ENCODE peak calls at places on chromosomes 5 and 9, in ten cellular contexts. L is GM23338; C is CD8-positive, alpha-beta T cell; T is lower lobe of right lung; P is effector memory CD4-positive, alpha-beta T cell; O is stomach; B is A673; W is PC-3; M is tibial nerve; D is left ventricle myocardium inferior. G is an unnamed sample. For H3K27me3, the result is how much of the 10 kb centered on the place peaks cover.

GRCh38 chr5:111389390-111390082 is 122.8 kb downstream of the STARD4 start:
- DNase-seq in L (no peak), O (no peak), M (no peak), B (no peak), W (peak), P (no peak), C (no peak), D (no peak), T (no peak), G (no peak)

GRCh38 chr5:180179399-180180197 is 29.4 kb downstream of the RASGEF1C start:
- DNase-seq in W (no peak), D (no peak), M (no peak), T (no peak), L (no peak), P (no peak), B (no peak), O (no peak), C (no peak), G (no peak)

GRCh38 chr5:180784497-180785097 is 18.0 kb downstream of the MGAT1 start:
- DNase-seq in C (peak), B (peak), L (peak), T (peak), O (peak), P (peak), D (peak), W (peak), M (peak), G (peak)

GRCh38 chr9:88745281-88746001 is 210.5 kb downstream of the NXNL2 start:
- DNase-seq in T (no peak), W (no peak), C (no peak), M (no peak), L (no peak), P (no peak), O (no peak), D (no peak), B (peak), G (no peak)

GRCh38 chr9:98805506-98806272 is 1.8 kb upstream of the GALNT12 start:
- DNase-seq in W (no peak), L (no peak), P (no peak), O (no peak), T (no peak), C (no peak), M (no peak), B (no peak), D (no peak), G (no peak)

GRCh38 chr9:127535396-127535795 is 76.7 kb upstream of the STXBP1 start:
- DNase-seq in B (no peak), T (no peak), P (no peak), M (no peak), L (no peak), C (no peak), O (no peak), W (no peak), D (no peak), G (no peak)

GRCh38 chr5:168366124-168366523 is 74.7 kb downstream of the WWC1 start:
- DNase-seq in T (no peak), C (no peak), D (no peak), O (no peak), L (no peak), W (peak), B (peak), M (no peak), P (no peak), G (no peak)

GRCh38 chr9:87149794-87150193 is 202.5 kb upstream of the GAS1 start:
- DNase-seq in P (no peak), M (no peak), L (no peak), W (no peak), D (no peak), O (no peak), C (no peak), B (peak), T (no peak), G (no peak)

GRCh38 chr9:89000973-89001916 is 10.0 kb downstream of the S1PR3 start:
- DNase-seq in P (peak), T (peak), M (peak), D (peak), B (peak), W (peak), L (peak), C (peak), O (peak), G (peak)

GRCh38 chr9:124354364-124355031 is 60.7 kb downstream of the PSMB7 start:
- DNase-seq in D (no peak), O (no peak), C (no peak), P (no peak), B (no peak), W (no peak), M (no peak), T (no peak), L (no peak), G (no peak)

GRCh38 chr5:160298189-160298588 is 14.2 kb downstream of the CCNJL start:
- DNase-seq in T (peak), C (no peak), W (no peak), P (no peak), D (no peak), L (no peak), M (no peak), O (peak), B (no peak), G (no peak)

GRCh38 chr5:159262472-159262858 is 625 bp upstream of the UBLCP1 start:
- DNase-seq in W (peak), M (no peak), B (peak), C (no peak), P (no peak), T (no peak), D (no peak), L (peak), O (no peak), G (no peak)

GRCh38 chr9:127128341-127129072 is 6.1 kb upstream of the ANGPTL2 start:
- DNase-seq in C (no peak), B (no peak), M (peak), W (peak), O (no peak), P (no peak), D (peak), L (no peak), T (no peak), G (peak)

GRCh38 chr5:72531496-72532190 is 24.4 kb upstream of the ZNF366 start:
- DNase-seq in P (no peak), B (no peak), W (peak), T (no peak), M (no peak), D (no peak), O (no peak), C (no peak), L (no peak), G (no peak)

GRCh38 chr9:122835313-122835731 is 6.9 kb upstream of the PDCL start:
- DNase-seq in T (no peak), C (peak), D (no peak), M (no peak), P (no peak), W (no peak), O (no peak), L (peak), B (peak), G (peak)

GRCh38 chr5:35672995-35673394 is 55.3 kb downstream of the SPEF2 start:
- DNase-seq in D (no peak), O (no peak), P (peak), C (no peak), B (no peak), L (peak), T (no peak), M (no peak), W (no peak), G (no peak)

GRCh38 chr9:123724211-123724831 is 205.6 kb downstream of the DENND1A start:
- DNase-seq in D (no peak), M (no peak), O (no peak), C (no peak), B (peak), W (no peak), P (no peak), L (peak), T (no peak), G (no peak)

GRCh38 chr5:147989977-147990376 is 73.8 kb upstream of the SPINK5 start:
- DNase-seq in C (no peak), B (no peak), P (no peak), D (no peak), M (no peak), L (no peak), W (peak), T (no peak), O (no peak), G (no peak)

GRCh38 chr5:26700759-26701384 is 337.5 kb downstream of the CDH9 start:
- DNase-seq in B (peak), L (peak), D (no peak), C (no peak), T (no peak), O (no peak), W (peak), M (no peak), P (no peak), G (no peak)

GRCh38 chr9:78188594-78188993 is 47.3 kb upstream of the CEP78 start:
- DNase-seq in B (no peak), W (no peak), C (no peak), L (no peak), O (no peak), T (no peak), D (no peak), P (no peak), M (no peak), G (no peak)

GRCh38 chr9:93008457-93008856 is 50.0 kb upstream of the SUSD3 start:
- DNase-seq in T (no peak), C (no peak), P (no peak), D (no peak), W (no peak), L (no peak), B (no peak), M (no peak), O (no peak), G (no peak)

GRCh38 chr5:83249156-83249555 is 171.8 kb downstream of the XRCC4 start:
- DNase-seq in O (no peak), D (no peak), C (no peak), W (no peak), L (no peak), T (no peak), B (no peak), M (no peak), P (no peak), G (no peak)

GRCh38 chr9:120393386-120394057 is 186.4 kb downstream of the CDK5RAP2 start:
- DNase-seq in T (no peak), L (no peak), P (no peak), B (no peak), C (no peak), M (no peak), O (no peak), W (peak), D (no peak), G (no peak)

GRCh38 chr9:84513981-84514380 is 155.5 kb upstream of the NTRK2 start:
- DNase-seq in C (no peak), D (no peak), L (no peak), W (no peak), T (no peak), P (no peak), M (no peak), O (no peak), B (no peak), G (no peak)

GRCh38 chr9:86126998-86127972 is 27.9 kb upstream of the GOLM1 start:
- DNase-seq in O (peak), C (no peak), B (peak), P (no peak), L (peak), M (peak), D (peak), W (peak), T (peak), G (peak)

GRCh38 chr9:136433849-136434579 is 5.6 kb downstream of the INPP5E start:
- DNase-seq in B (no peak), M (no peak), C (no peak), T (no peak), P (no peak), W (no peak), D (no peak), O (no peak), L (no peak), G (no peak)

GRCh38 chr9:129938291-129938979 is 103.2 kb downstream of the USP20 start:
- DNase-seq in T (no peak), W (peak), P (no peak), D (no peak), L (peak), C (no peak), B (peak), M (no peak), O (no peak), G (no peak)

GRCh38 chr9:6576930-6577329 is 68.6 kb downstream of the GLDC start:
- DNase-seq in W (no peak), D (no peak), O (no peak), C (no peak), M (no peak), B (no peak), T (no peak), P (no peak), L (no peak), G (no peak)

GRCh38 chr5:43041669-43042175 is 1.6 kb upstream of the ANXA2R start:
- DNase-seq in L (peak), O (peak), P (no peak), B (peak), C (no peak), W (peak), D (no peak), T (peak), M (no peak), G (peak)

GRCh38 chr9:96874947-96875459 is 20.7 kb upstream of the ZNF782 start:
- DNase-seq in M (no peak), T (no peak), W (peak), L (no peak), P (peak), O (peak), B (peak), D (no peak), C (peak), G (no peak)

GRCh38 chr5:54904425-54904824 is 81.0 kb downstream of the ESM1 start:
- DNase-seq in L (peak), W (peak), D (no peak), O (no peak), M (no peak), B (peak), T (no peak), C (no peak), P (no peak), G (no peak)

GRCh38 chr9:112917027-112917986 is 26.6 kb upstream of the SLC46A2 start:
- DNase-seq in T (no peak), L (no peak), D (no peak), O (no peak), M (no peak), B (no peak), C (no peak), P (no peak), W (peak), G (no peak)

GRCh38 chr9:99868845-99869244 is 37.6 kb upstream of the STX17 start:
- DNase-seq in T (no peak), B (no peak), D (no peak), L (no peak), C (no peak), M (no peak), W (no peak), O (no peak), P (no peak), G (no peak)

GRCh38 chr5:17096975-17097695 is 120.3 kb upstream of the BASP1 start:
- DNase-seq in M (no peak), T (no peak), W (no peak), P (no peak), B (peak), D (no peak), C (no peak), O (no peak), L (peak), G (no peak)

GRCh38 chr5:35172526-35172925 is 57.8 kb downstream of the PRLR start:
- DNase-seq in B (no peak), C (no peak), P (no peak), M (no peak), W (no peak), D (no peak), O (no peak), L (no peak), T (no peak), G (no peak)

GRCh38 chr9:135307314-135307713 is 172.3 kb upstream of the PPP1R26 start:
- DNase-seq in B (no peak), L (no peak), P (no peak), D (no peak), W (no peak), C (no peak), O (no peak), T (no peak), M (no peak), G (no peak)

GRCh38 chr9:129867138-129868032 is 32.1 kb downstream of the USP20 start:
- DNase-seq in W (no peak), O (no peak), T (no peak), L (peak), M (no peak), P (no peak), C (no peak), D (no peak), B (no peak), G (no peak)

GRCh38 chr5:108726446-108727091 is 21.1 kb upstream of the FER start:
- DNase-seq in B (no peak), O (no peak), L (no peak), C (no peak), M (no peak), P (no peak), T (no peak), D (no peak), W (peak), G (no peak)

GRCh38 chr9:107730691-107731090 is 241.1 kb upstream of the KLF4 start:
- DNase-seq in W (no peak), P (no peak), B (no peak), D (no peak), T (no peak), L (no peak), C (no peak), O (no peak), M (no peak), G (no peak)

GRCh38 chr5:178389031-178389729 is 156.6 kb upstream of the PHYKPL start:
- DNase-seq in M (no peak), B (no peak), T (peak), D (no peak), L (no peak), O (peak), W (no peak), P (no peak), C (no peak), G (peak)

DNA sequence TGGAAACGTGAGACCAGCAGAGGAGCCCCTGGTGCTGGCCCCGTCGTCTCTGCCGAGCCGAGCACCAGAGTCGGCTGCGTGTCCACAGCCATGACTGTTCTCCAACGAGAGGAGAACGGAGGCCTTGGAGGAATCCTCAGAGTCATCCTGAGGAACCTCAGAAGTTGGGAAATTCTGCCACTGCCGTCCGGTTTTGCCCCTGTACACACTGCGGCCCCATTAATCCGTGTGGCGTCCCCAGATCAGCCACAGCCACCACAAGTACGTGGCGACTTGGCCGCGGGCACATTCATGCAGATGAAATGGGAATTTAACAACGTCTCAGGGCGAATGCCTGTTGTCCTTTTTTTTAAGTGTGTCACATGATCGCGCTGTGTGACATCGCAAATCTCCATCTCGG is 322.9 kb upstream of the IRX4 start:
- DNase-seq in L (no peak), T (no peak), P (no peak), C (no peak), W (no peak), O (no peak), D (no peak), B (no peak), M (no peak), G (no peak)
- H3K27me3 ChIP-seq in L (under half), T (under half), P (under half), C (under half), W (half or more), O (under half), D (half or more), B (under half), M (under half), G (under half)

DNA sequence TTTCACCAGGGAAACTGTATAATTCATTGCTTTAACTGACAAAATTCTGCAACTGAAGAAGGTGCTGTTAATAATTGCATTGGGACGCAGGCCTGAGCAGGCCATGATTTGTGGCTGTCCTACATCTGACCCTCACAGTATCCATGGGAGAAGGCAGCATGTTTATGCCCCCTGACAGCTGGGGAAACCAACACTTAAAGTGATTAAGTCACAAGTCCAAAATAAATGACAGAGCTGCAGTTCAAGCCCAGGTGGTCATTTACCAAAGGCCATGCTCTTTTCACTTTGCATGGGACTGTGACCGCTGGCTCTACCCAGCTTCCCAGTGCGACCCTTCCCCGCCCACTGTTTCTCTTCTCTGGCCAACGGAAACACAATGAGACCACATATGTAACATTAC is 30.5 kb upstream of the KCNMB1 start:
- DNase-seq in D (no peak), C (no peak), O (no peak), M (no peak), P (no peak), B (no peak), L (no peak), T (no peak), W (no peak), G (no peak)
- H3K27me3 ChIP-seq in D (under half), C (under half), O (under half), M (under half), P (under half), B (under half), L (under half), T (under half), W (under half), G (under half)

GRCh38 chr5:120677481-120677880 is 213.4 kb downstream of the PRR16 start:
- DNase-seq in D (no peak), T (no peak), B (no peak), L (no peak), W (no peak), M (no peak), C (no peak), O (no peak), P (no peak), G (no peak)

GRCh38 chr5:120684213-120684612 is 220.1 kb downstream of the PRR16 start:
- DNase-seq in L (no peak), P (no peak), M (no peak), B (no peak), T (no peak), W (peak), D (no peak), C (no peak), O (no peak), G (no peak)

GRCh38 chr5:120683580-120683979 is 219.5 kb downstream of the PRR16 start:
- DNase-seq in O (no peak), P (no peak), M (no peak), C (no peak), B (no peak), W (no peak), D (no peak), T (no peak), L (no peak), G (no peak)

GRCh38 chr5:120682851-120683250 is 218.8 kb downstream of the PRR16 start:
- DNase-seq in L (no peak), P (no peak), T (no peak), B (no peak), W (peak), M (no peak), C (no peak), O (no peak), D (no peak), G (no peak)

GRCh38 chr5:120678279-120678678 is 214.2 kb downstream of the PRR16 start:
- DNase-seq in B (no peak), O (no peak), C (no peak), P (no peak), T (no peak), W (no peak), D (no peak), L (no peak), M (no peak), G (no peak)
- H3K27me3 ChIP-seq in B (under half), O (under half), C (under half), P (under half), T (under half), W (under half), D (under half), L (under half), M (under half), G (under half)

DNA sequence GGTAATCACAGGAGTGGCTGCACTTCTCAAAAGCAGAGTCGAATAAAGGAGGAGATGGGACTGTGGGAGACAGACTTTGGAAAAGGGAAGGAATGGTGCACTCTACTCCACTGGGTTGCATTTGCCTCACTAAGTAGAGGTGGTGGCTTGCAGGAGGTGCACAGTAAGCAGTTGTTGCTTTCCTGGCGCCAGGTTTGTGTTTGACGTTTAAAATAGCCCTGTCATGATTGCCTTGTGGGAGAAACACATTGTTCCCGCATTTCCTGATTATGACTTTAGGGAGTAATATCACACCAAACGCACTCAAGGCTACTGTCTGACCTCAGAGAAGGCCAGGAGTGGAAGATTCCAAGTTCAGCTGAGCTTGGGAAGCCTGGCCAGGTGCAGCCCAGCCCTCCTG is 36.7 kb downstream of the DMRT1 start:
- DNase-seq in D (no peak), O (no peak), T (no peak), L (no peak), M (no peak), W (no peak), B (no peak), P (no peak), C (no peak), G (no peak)
- H3K27me3 ChIP-seq in D (under half), O (half or more), T (under half), L (under half), M (under half), W (under half), B (under half), P (under half), C (under half), G (under half)

GRCh38 chr9:133252301-133252776 is 22.7 kb downstream of the ABO start:
- DNase-seq in O (peak), B (no peak), D (no peak), T (peak), P (no peak), C (no peak), M (no peak), L (no peak), W (peak), G (no peak)
- H3K27me3 ChIP-seq in O (half or more), B (under half), D (under half), T (under half), P (under half), C (under half), M (under half), L (under half), W (under half), G (under half)

G was measured in aorta.